ENCODE peak calls at places on chromosomes 4 and X, in six cellular contexts. U is brain microvascular endothelial cell, B is cardiac muscle cell, W is prostate gland, Q is HAP-1, N is SK-N-MC. F is an unnamed sample.
A peak's percentile ranks its signal among the peaks of the same experiment; 100 is the strongest.

GRCh38 chr4:48944659-48945290 is 38.2 kb upstream of the OCIAD2 start:
- DNase-seq in B (no peak), W (no peak), N (no peak), Q (peak; percentile 70), U (no peak), F (no peak)

GRCh38 chr4:154593868-154594267 is 3.3 kb upstream of the FGA start:
- DNase-seq in B (no peak), Q (no peak), W (no peak), U (no peak), N (no peak), F (no peak)

GRCh38 chrX:87914726-87915125 is 397.1 kb downstream of the KLHL4 start:
- DNase-seq in W (no peak), B (no peak), U (no peak), Q (no peak), N (no peak), F (no peak)

GRCh38 chr4:830776-831482 is 5.0 kb upstream of the CPLX1 start:
- DNase-seq in Q (no peak), W (no peak), N (no peak), U (no peak), B (no peak), F (no peak)

GRCh38 chrX:46251755-46252154 is 293.5 kb downstream of the ZNF674 start:
- DNase-seq in N (no peak), Q (no peak), B (no peak), W (no peak), U (peak; percentile 37), F (peak; percentile 54)

GRCh38 chrX:45006002-45006800 is 133.2 kb downstream of the KDM6A start:
- DNase-seq in U (peak; percentile 20), B (no peak), Q (no peak), N (no peak), W (no peak), F (no peak)

GRCh38 chr4:2937146-2937857 is 25.9 kb downstream of the NOP14 start:
- DNase-seq in N (no peak), B (no peak), W (peak; percentile 87), Q (peak; percentile 34), U (peak; percentile 64), F (peak; percentile 52)

GRCh38 chr4:71275004-71275403 is 63.8 kb upstream of the SLC4A4 start:
- DNase-seq in Q (no peak), B (no peak), U (no peak), N (peak; percentile 44), W (no peak), F (no peak)

GRCh38 chr4:185312699-185313098 is 83.0 kb downstream of the LRP2BP start:
- DNase-seq in Q (no peak), N (no peak), W (no peak), U (peak; percentile 40), B (no peak), F (no peak)

GRCh38 chr4:185322805-185323204 is 72.9 kb downstream of the LRP2BP start:
- DNase-seq in N (no peak), Q (no peak), B (no peak), W (no peak), U (no peak), F (no peak)

GRCh38 chr4:185317880-185318279 is 77.8 kb downstream of the LRP2BP start:
- DNase-seq in N (no peak), W (no peak), U (no peak), Q (no peak), B (no peak), F (no peak)

DNA sequence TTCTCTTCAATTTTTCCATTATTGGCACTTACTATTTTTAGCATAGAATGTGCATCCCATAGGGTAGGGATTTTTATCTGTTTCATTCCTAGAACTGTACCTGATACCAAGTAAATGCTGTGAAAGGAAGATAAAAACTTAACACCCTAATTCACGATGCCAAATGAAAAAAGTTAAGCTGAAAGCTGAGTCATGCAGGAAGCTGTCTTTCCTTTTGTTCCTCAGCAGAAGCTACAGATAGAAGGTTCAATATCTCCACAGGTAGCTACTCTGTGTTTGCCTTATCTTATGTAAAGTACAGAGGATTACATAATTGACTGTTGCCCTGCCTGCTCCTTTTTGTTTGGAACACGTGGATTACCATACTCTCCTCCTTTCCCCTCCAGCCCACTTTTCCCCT is 77.0 kb downstream of the LRP2BP start:
- DNase-seq in U (no peak), Q (no peak), W (no peak), N (no peak), B (no peak), F (no peak)
- H3K4me3 ChIP-seq in U (no peak overlapping the region), Q (no peak overlapping the region), W (no peak overlapping the region), N (no peak overlapping the region), B (no peak overlapping the region), F (no peak overlapping the region)

GRCh38 chrX:49846004-49846403 is 16.9 kb downstream of the PAGE4 start:
- DNase-seq in Q (no peak), B (no peak), N (no peak), W (no peak), U (no peak), F (no peak)

GRCh38 chrX:49853661-49854060 is 24.6 kb downstream of the PAGE4 start:
- DNase-seq in Q (no peak), B (no peak), U (no peak), N (no peak), W (no peak), F (no peak)

GRCh38 chrX:49846545-49846944 is 17.4 kb downstream of the PAGE4 start:
- DNase-seq in W (no peak), N (no peak), Q (no peak), B (no peak), U (no peak), F (no peak)

GRCh38 chrX:49848275-49848674 is 19.2 kb downstream of the PAGE4 start:
- DNase-seq in B (no peak), W (no peak), U (no peak), Q (no peak), N (no peak), F (no peak)

DNA sequence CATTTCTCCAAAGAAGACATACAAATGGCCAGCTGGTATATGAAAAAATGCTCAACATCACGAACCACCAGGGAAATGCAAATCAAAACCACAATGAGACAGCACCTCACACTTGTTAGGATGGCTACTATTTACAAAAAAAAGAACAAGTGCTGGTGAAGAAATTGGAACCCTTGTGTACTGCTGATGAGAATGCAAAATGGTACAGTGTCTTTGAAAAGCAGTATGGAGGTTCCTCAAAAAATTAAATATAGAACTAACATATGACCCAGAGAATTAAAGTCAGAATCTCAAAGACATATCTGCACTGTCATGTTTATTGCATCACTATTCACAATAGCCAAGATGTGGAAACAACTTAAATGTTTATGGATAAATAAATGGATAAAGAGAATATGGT is 20.9 kb downstream of the PAGE4 start:
- DNase-seq in W (no peak), U (no peak), B (no peak), Q (no peak), N (no peak), F (no peak)
- H3K4me3 ChIP-seq in W (no peak overlapping the region), U (no peak overlapping the region), B (no peak overlapping the region), Q (no peak overlapping the region), N (no peak overlapping the region), F (no peak overlapping the region)

GRCh38 chr4:152972821-152973613 is 36.9 kb downstream of the FHDC1 start:
- DNase-seq in W (no peak), Q (no peak), B (no peak), U (peak; percentile 81), N (no peak), F (peak; percentile 80)
- H3K4me3 ChIP-seq in W (no peak overlapping the region), Q (no peak overlapping the region), B (no peak overlapping the region), U (no peak overlapping the region), N (no peak overlapping the region), F (no peak overlapping the region)

GRCh38 chrX:13762015-13762414 is 27.5 kb downstream of the OFD1 start:
- DNase-seq in U (no peak), N (no peak), W (no peak), B (no peak), Q (no peak), F (no peak)

GRCh38 chrX:13761606-13762005 is 27.1 kb downstream of the OFD1 start:
- DNase-seq in B (no peak), Q (peak; percentile 56), N (no peak), W (no peak), U (no peak), F (no peak)

GRCh38 chrX:13764284-13764683 is 29.7 kb downstream of the OFD1 start:
- DNase-seq in W (no peak), Q (peak; percentile 32), N (no peak), B (no peak), U (no peak), F (no peak)

GRCh38 chrX:13764765-13765164 is 30.2 kb downstream of the OFD1 start:
- DNase-seq in N (no peak), W (peak; percentile 23), Q (peak; percentile 50), U (peak; percentile 6), B (peak; percentile 51), F (no peak)

GRCh38 chrX:13763489-13763888 is 28.9 kb downstream of the OFD1 start:
- DNase-seq in Q (no peak), N (no peak), B (no peak), U (no peak), W (peak; percentile 55), F (no peak)
- H3K4me3 ChIP-seq in Q (no peak overlapping the region), N (no peak overlapping the region), B (no peak overlapping the region), U (no peak overlapping the region), W (no peak overlapping the region), F (no peak overlapping the region)

GRCh38 chr4:164467493-164467892 is 286.4 kb upstream of the SMIM31 start:
- DNase-seq in N (no peak), U (no peak), W (no peak), B (no peak), Q (no peak), F (no peak)

GRCh38 chr4:164461901-164462300 is 292.0 kb upstream of the SMIM31 start:
- DNase-seq in Q (no peak), W (no peak), B (no peak), U (no peak), N (no peak), F (no peak)

GRCh38 chr4:164462471-164462870 is 291.5 kb upstream of the SMIM31 start:
- DNase-seq in W (no peak), B (no peak), U (no peak), N (no peak), Q (no peak), F (no peak)

GRCh38 chr4:164464313-164464712 is 289.6 kb upstream of the SMIM31 start:
- DNase-seq in W (no peak), B (no peak), N (no peak), U (no peak), Q (no peak), F (no peak)
- H3K4me3 ChIP-seq in W (no peak overlapping the region), B (no peak overlapping the region), N (no peak overlapping the region), U (no peak overlapping the region), Q (no peak overlapping the region), F (no peak overlapping the region)

GRCh38 chrX:72243472-72243871 is 4.6 kb upstream of the ERCC6L start:
- DNase-seq in Q (no peak), N (peak; percentile 16), U (peak; percentile 44), B (no peak), W (no peak), F (no peak)

GRCh38 chrX:72238183-72238582 is 644 bp downstream of the ERCC6L start:
- DNase-seq in B (no peak), W (no peak), N (no peak), U (no peak), Q (no peak), F (no peak)

GRCh38 chrX:72240976-72241375 is 2.1 kb upstream of the ERCC6L start:
- DNase-seq in W (no peak), U (no peak), Q (no peak), N (no peak), B (no peak), F (no peak)

GRCh38 chrX:72236841-72237240 is 2.0 kb downstream of the ERCC6L start:
- DNase-seq in N (no peak), Q (no peak), W (no peak), B (no peak), U (no peak), F (no peak)

GRCh38 chrX:72238721-72239475 is at the start of gene ERCC6L:
- DNase-seq in B (peak; percentile 85), U (peak; percentile 80), N (peak; percentile 30), Q (peak; percentile 97), W (peak; percentile 76), F (no peak)
- H3K4me3 ChIP-seq in B (peak within 1 kb of the TSS; percentile 26), U (peak within 1 kb of the TSS; percentile 65), N (peak within 1 kb of the TSS; percentile 85), Q (peak within 1 kb of the TSS; percentile 67), W (peak within 1 kb of the TSS; percentile 3), F (peak within 1 kb of the TSS; percentile 58)